ENCODE peak calls at places on chromosomes 13 and 19, in ten cellular contexts. W, O, F, L, E, G, V, A, D and I are unnamed samples.

GRCh38 chr13:114282143-114282685 is 813 bp downstream of the UPF3A start:
- DNase-seq in W (peak; percentile 17), O (peak; percentile 73), F (no peak), L (peak; percentile 83), E (peak; percentile 32), G (peak; percentile 39), V (peak; percentile 65), A (no peak), D (peak; percentile 29), I (peak; percentile 60)

GRCh38 chr13:113211774-113212173 is 2.4 kb downstream of the CUL4A start:
- DNase-seq in W (no peak), O (no peak), F (no peak), L (no peak), E (no peak), G (peak; percentile 56), V (no peak), A (no peak), D (no peak), I (no peak)

GRCh38 chr13:75319244-75319643 is 162.7 kb downstream of the TBC1D4 start:
- DNase-seq in W (peak; percentile 31), O (no peak), F (no peak), L (no peak), E (no peak), G (no peak), V (peak; percentile 63), A (peak; percentile 57), D (no peak), I (peak; percentile 25)

GRCh38 chr13:36998624-36999041 is 507 bp downstream of the ALG5 start:
- DNase-seq in W (no peak), O (no peak), F (no peak), L (peak; percentile 79), E (peak; percentile 35), G (no peak), V (no peak), A (no peak), D (no peak), I (no peak)

GRCh38 chr19:16325161-16325527 is 518 bp downstream of the KLF2 start:
- DNase-seq in W (no peak), O (no peak), F (no peak), L (no peak), E (peak; percentile 44), G (no peak), V (no peak), A (no peak), D (peak; percentile 60), I (no peak)

GRCh38 chr19:2274185-2274711 is 7.7 kb downstream of the PEAK3 start:
- DNase-seq in W (no peak), O (no peak), F (no peak), L (no peak), E (no peak), G (no peak), V (no peak), A (no peak), D (no peak), I (no peak)

GRCh38 chr19:56594446-56594782 is 688 bp upstream of the ZNF71 start:
- DNase-seq in W (no peak), O (no peak), F (no peak), L (no peak), E (no peak), G (no peak), V (no peak), A (no peak), D (no peak), I (no peak)

GRCh38 chr19:3343619-3344502 is 22.5 kb upstream of the NFIC start:
- DNase-seq in W (peak; percentile 65), O (peak; percentile 92), F (peak; percentile 74), L (peak; percentile 96), E (peak; percentile 66), G (peak; percentile 93), V (peak; percentile 78), A (peak; percentile 78), D (peak; percentile 81), I (peak; percentile 74)

GRCh38 chr19:46361915-46362314 is 15.0 kb downstream of the PPP5C start:
- DNase-seq in W (no peak), O (no peak), F (no peak), L (no peak), E (no peak), G (no peak), V (peak; percentile 38), A (peak; percentile 59), D (no peak), I (no peak)

GRCh38 chr19:2215281-2215751 is 20.8 kb downstream of the PLEKHJ1 start:
- DNase-seq in W (no peak), O (peak; percentile 53), F (no peak), L (no peak), E (no peak), G (no peak), V (no peak), A (no peak), D (no peak), I (no peak)

GRCh38 chr19:17747205-17748098 is 3.8 kb upstream of the FCHO1 start:
- DNase-seq in W (peak; percentile 90), O (peak; percentile 90), F (peak; percentile 98), L (peak; percentile 95), E (peak; percentile 92), G (peak; percentile 96), V (peak; percentile 89), A (peak; percentile 80), D (peak; percentile 91), I (peak; percentile 77)

GRCh38 chr19:17751103-17751911 is at the start of gene FCHO1:
- DNase-seq in W (no peak), O (no peak), F (no peak), L (no peak), E (peak; percentile 58), G (no peak), V (no peak), A (no peak), D (peak; percentile 36), I (no peak)

GRCh38 chr19:17749912-17750317 is 1.4 kb upstream of the FCHO1 start:
- DNase-seq in W (no peak), O (no peak), F (no peak), L (no peak), E (no peak), G (no peak), V (no peak), A (no peak), D (no peak), I (no peak)

GRCh38 chr19:17751912-17752273 is 616 bp downstream of the FCHO1 start:
- DNase-seq in W (no peak), O (no peak), F (no peak), L (no peak), E (no peak), G (no peak), V (no peak), A (no peak), D (no peak), I (no peak)

DNA sequence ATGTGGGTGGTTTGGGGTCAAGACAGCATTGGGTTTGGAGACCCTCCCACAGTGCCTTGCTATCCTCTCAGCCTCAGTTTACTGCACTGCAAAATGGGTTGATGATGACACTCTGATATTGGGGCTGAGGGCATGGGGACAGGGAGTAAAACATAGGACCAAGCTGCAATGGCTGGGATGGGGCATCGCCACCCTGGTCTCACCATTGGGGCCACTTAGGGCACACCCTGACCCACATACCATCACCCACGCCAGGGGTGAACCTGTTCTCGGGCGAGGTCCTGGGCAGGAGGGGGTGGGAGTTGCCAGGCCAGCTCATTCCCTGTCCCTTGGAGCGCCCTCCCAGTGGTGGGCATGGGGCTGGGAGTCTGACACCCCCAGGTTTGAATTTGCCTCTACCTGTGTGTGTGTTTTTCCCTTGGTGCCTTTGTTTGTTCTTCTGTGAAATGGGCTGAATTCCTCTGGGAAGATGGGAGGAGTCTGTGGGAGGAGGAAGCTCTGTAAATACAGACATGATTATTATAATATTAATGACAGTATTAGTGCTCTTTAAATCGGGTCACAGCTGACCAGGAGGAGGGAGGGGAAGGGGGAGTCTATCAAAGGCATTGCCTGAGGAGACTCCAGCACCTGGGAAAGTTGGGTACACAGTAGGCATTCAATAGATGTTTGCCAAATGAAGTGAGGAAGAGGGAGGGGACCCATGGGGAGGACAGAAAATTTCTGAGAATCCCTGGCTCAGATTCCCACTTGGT is 2.2 kb upstream of the FCHO1 start:
- DNase-seq in W (no peak), O (no peak), F (no peak), L (no peak), E (no peak), G (no peak), V (no peak), A (no peak), D (no peak), I (no peak)
- H3K4me3 ChIP-seq in W (no peak overlapping the region), O (no peak overlapping the region), F (peak overlapping the region; percentile 93), L (no peak overlapping the region), E (no peak overlapping the region), G (no peak overlapping the region), V (no peak overlapping the region), A (no peak overlapping the region), D (no peak overlapping the region), I (no peak overlapping the region)

GRCh38 chr19:48997972-48998371 is 4.3 kb downstream of the RUVBL2 start:
- DNase-seq in W (peak; percentile 66), O (peak; percentile 43), F (no peak), L (no peak), E (peak; percentile 76), G (peak; percentile 67), V (peak; percentile 45), A (no peak), D (no peak), I (peak; percentile 40)
- TF ChIP-seq CTCF in W (peak; percentile 80), O (peak; percentile 60), F (no peak), L (peak; percentile 30), E (peak; percentile 41), G (peak; percentile 70), V (peak; percentile 52), A (peak; percentile 53), D (peak; percentile 33), I (peak; percentile 66)

GRCh38 chr13:110305001-110305400 is 2.0 kb downstream of the COL4A1 start:
- DNase-seq in W (no peak), O (no peak), F (no peak), L (no peak), E (no peak), G (no peak), V (no peak), A (no peak), D (no peak), I (no peak)

GRCh38 chr13:110305544-110305943 is 1.4 kb downstream of the COL4A1 start:
- DNase-seq in W (no peak), O (no peak), F (no peak), L (no peak), E (no peak), G (no peak), V (no peak), A (no peak), D (no peak), I (no peak)

GRCh38 chr13:110302986-110303385 is 4.0 kb downstream of the COL4A1 start:
- DNase-seq in W (no peak), O (no peak), F (no peak), L (peak; percentile 31), E (no peak), G (no peak), V (no peak), A (no peak), D (no peak), I (no peak)

GRCh38 chr13:110303644-110304043 is 3.3 kb downstream of the COL4A1 start:
- DNase-seq in W (no peak), O (no peak), F (no peak), L (peak; percentile 32), E (no peak), G (no peak), V (no peak), A (no peak), D (no peak), I (no peak)

GRCh38 chr13:110304256-110304655 is 2.7 kb downstream of the COL4A1 start:
- DNase-seq in W (peak; percentile 76), O (peak; percentile 84), F (no peak), L (peak; percentile 57), E (no peak), G (no peak), V (peak; percentile 70), A (no peak), D (no peak), I (no peak)
- H3K27me3 ChIP-seq in W (no peaks in the 10 kb centered on the region), O (no peaks in the 10 kb centered on the region), F (peaks cover 34% of the 10 kb centered on the region), L (peaks cover 64% of the 10 kb centered on the region), E (peaks cover 28% of the 10 kb centered on the region), G (no peaks in the 10 kb centered on the region), V (no peaks in the 10 kb centered on the region), A (no peaks in the 10 kb centered on the region), D (no peaks in the 10 kb centered on the region), I (no peaks in the 10 kb centered on the region)

GRCh38 chr13:65584126-65584525 is 1646.0 kb downstream of the PCDH9 start:
- DNase-seq in W (no peak), O (no peak), F (no peak), L (no peak), E (no peak), G (no peak), V (no peak), A (no peak), D (no peak), I (no peak)
- H3K4me3 ChIP-seq in W (no peak overlapping the region), O (no peak overlapping the region), F (no peak overlapping the region), L (no peak overlapping the region), E (no peak overlapping the region), G (no peak overlapping the region), V (no peak overlapping the region), A (no peak overlapping the region), D (no peak overlapping the region), I (no peak overlapping the region)